ENCODE peak calls at places on chromosomes 7 and 10, in four cellular contexts. One of them, this sample, is unnamed.
A peak's percentile ranks its signal among the peaks of the same experiment; 100 is the strongest.

GRCh38 chr10:28179490-28180099 is 123.3 kb downstream of the MPP7 start:
- DNase-seq in CD4-positive, alpha-beta memory T cell: peak; percentile 49
- DNase-seq in EL: peak; percentile 79
- DNase-seq in retinal pigment epithelial cell: no peak
- DNase-seq in this sample: peak; percentile 23

GRCh38 chr10:119103687-119104652 is at the start of gene DENND10:
- DNase-seq in CD4-positive, alpha-beta memory T cell: peak; percentile 71
- DNase-seq in EL: peak; percentile 74
- DNase-seq in retinal pigment epithelial cell: peak; percentile 30
- DNase-seq in this sample: peak; percentile 57

GRCh38 chr10:72425133-72425532 is 70.4 kb upstream of the DNAJB12 start:
- DNase-seq in CD4-positive, alpha-beta memory T cell: no peak
- DNase-seq in EL: no peak
- DNase-seq in retinal pigment epithelial cell: no peak
- DNase-seq in this sample: no peak

GRCh38 chr10:92914478-92915066 is 66.3 kb downstream of the EXOC6 start:
- DNase-seq in CD4-positive, alpha-beta memory T cell: peak; percentile 42
- DNase-seq in EL: peak; percentile 60
- DNase-seq in retinal pigment epithelial cell: peak; percentile 5
- DNase-seq in this sample: peak; percentile 59

GRCh38 chr10:129861776-129862530 is 102.1 kb downstream of the EBF3 start:
- DNase-seq in CD4-positive, alpha-beta memory T cell: no peak
- DNase-seq in EL: no peak
- DNase-seq in retinal pigment epithelial cell: no peak
- DNase-seq in this sample: no peak

GRCh38 chr10:130160775-130161174 is 24.6 kb downstream of the GLRX3 start:
- DNase-seq in CD4-positive, alpha-beta memory T cell: no peak
- DNase-seq in EL: peak; percentile 6
- DNase-seq in retinal pigment epithelial cell: no peak
- DNase-seq in this sample: no peak

GRCh38 chr10:46239247-46239646 is 47.5 kb upstream of the ANTXRL start:
- DNase-seq in CD4-positive, alpha-beta memory T cell: no peak
- DNase-seq in EL: no peak
- DNase-seq in retinal pigment epithelial cell: no peak
- DNase-seq in this sample: no peak

GRCh38 chr10:132940791-132941465 is 1.4 kb downstream of the CFAP46 start:
- DNase-seq in CD4-positive, alpha-beta memory T cell: no peak
- DNase-seq in EL: no peak
- DNase-seq in retinal pigment epithelial cell: no peak
- DNase-seq in this sample: no peak

GRCh38 chr7:11650030-11650429 is 182.0 kb downstream of the THSD7A start:
- DNase-seq in CD4-positive, alpha-beta memory T cell: no peak
- DNase-seq in EL: no peak
- DNase-seq in retinal pigment epithelial cell: no peak
- DNase-seq in this sample: no peak

GRCh38 chr10:79422178-79422892 is 23.1 kb downstream of the ZCCHC24 start:
- DNase-seq in CD4-positive, alpha-beta memory T cell: no peak
- DNase-seq in EL: peak; percentile 94
- DNase-seq in retinal pigment epithelial cell: no peak
- DNase-seq in this sample: peak; percentile 94

GRCh38 chr10:15782851-15783250 is 63.1 kb upstream of the ITGA8 start:
- DNase-seq in CD4-positive, alpha-beta memory T cell: no peak
- DNase-seq in EL: no peak
- DNase-seq in retinal pigment epithelial cell: no peak
- DNase-seq in this sample: no peak

GRCh38 chr10:21721000-21721670 is 187.1 kb downstream of the MLLT10 start:
- DNase-seq in CD4-positive, alpha-beta memory T cell: no peak
- DNase-seq in EL: peak; percentile 65
- DNase-seq in retinal pigment epithelial cell: no peak
- DNase-seq in this sample: no peak

GRCh38 chr10:107701947-107702346 is 537.4 kb upstream of the SORCS1 start:
- DNase-seq in CD4-positive, alpha-beta memory T cell: no peak
- DNase-seq in EL: no peak
- DNase-seq in retinal pigment epithelial cell: peak; percentile 3
- DNase-seq in this sample: no peak

GRCh38 chr7:155456772-155457543 is 971 bp upstream of the EN2 start:
- DNase-seq in CD4-positive, alpha-beta memory T cell: no peak
- DNase-seq in EL: peak; percentile 10
- DNase-seq in retinal pigment epithelial cell: peak; percentile 4
- DNase-seq in this sample: no peak

GRCh38 chr10:109894516-109894915 is 28.8 kb downstream of the XPNPEP1 start:
- DNase-seq in CD4-positive, alpha-beta memory T cell: no peak
- DNase-seq in EL: no peak
- DNase-seq in retinal pigment epithelial cell: no peak
- DNase-seq in this sample: no peak

GRCh38 chr10:72086466-72087391 is 1.6 kb downstream of the SPOCK2 start:
- DNase-seq in CD4-positive, alpha-beta memory T cell: peak; percentile 72
- DNase-seq in EL: no peak
- DNase-seq in retinal pigment epithelial cell: no peak
- DNase-seq in this sample: no peak

GRCh38 chr7:134458806-134459698 is at the start of gene AKR1B1:
- DNase-seq in CD4-positive, alpha-beta memory T cell: peak; percentile 85
- DNase-seq in EL: peak; percentile 90
- DNase-seq in retinal pigment epithelial cell: no peak
- DNase-seq in this sample: peak; percentile 68

GRCh38 chr10:6580279-6581029 is 378 bp upstream of the PRKCQ start:
- DNase-seq in CD4-positive, alpha-beta memory T cell: peak; percentile 76
- DNase-seq in EL: peak; percentile 62
- DNase-seq in retinal pigment epithelial cell: no peak
- DNase-seq in this sample: peak; percentile 33

GRCh38 chr10:23060918-23061317 is 34.5 kb upstream of the MSRB2 start:
- DNase-seq in CD4-positive, alpha-beta memory T cell: no peak
- DNase-seq in EL: no peak
- DNase-seq in retinal pigment epithelial cell: no peak
- DNase-seq in this sample: no peak

GRCh38 chr10:49118450-49118849 is 3.1 kb upstream of the VSTM4 start:
- DNase-seq in CD4-positive, alpha-beta memory T cell: no peak
- DNase-seq in EL: no peak
- DNase-seq in retinal pigment epithelial cell: no peak
- DNase-seq in this sample: no peak

GRCh38 chr7:94190599-94191061 is 186.5 kb upstream of the BET1 start:
- DNase-seq in CD4-positive, alpha-beta memory T cell: no peak
- DNase-seq in EL: peak; percentile 97
- DNase-seq in retinal pigment epithelial cell: peak; percentile 97
- DNase-seq in this sample: peak; percentile 76

GRCh38 chr10:124543971-124544370 is 82.3 kb downstream of the LHPP start:
- DNase-seq in CD4-positive, alpha-beta memory T cell: no peak
- DNase-seq in EL: no peak
- DNase-seq in retinal pigment epithelial cell: no peak
- DNase-seq in this sample: no peak

GRCh38 chr10:35691522-35692236 is 49.6 kb upstream of the FZD8 start:
- DNase-seq in CD4-positive, alpha-beta memory T cell: no peak
- DNase-seq in EL: no peak
- DNase-seq in retinal pigment epithelial cell: no peak
- DNase-seq in this sample: no peak

GRCh38 chr7:140136108-140136507 is 40.7 kb downstream of the KDM7A start:
- DNase-seq in CD4-positive, alpha-beta memory T cell: no peak
- DNase-seq in EL: no peak
- DNase-seq in retinal pigment epithelial cell: no peak
- DNase-seq in this sample: no peak

GRCh38 chr7:159028456-159029401 is 115.9 kb downstream of the VIPR2 start:
- DNase-seq in CD4-positive, alpha-beta memory T cell: no peak
- DNase-seq in EL: no peak
- DNase-seq in retinal pigment epithelial cell: no peak
- DNase-seq in this sample: no peak

GRCh38 chr7:152710134-152710404 is 34.1 kb upstream of the XRCC2 start:
- DNase-seq in CD4-positive, alpha-beta memory T cell: no peak
- DNase-seq in EL: no peak
- DNase-seq in retinal pigment epithelial cell: no peak
- DNase-seq in this sample: no peak

GRCh38 chr10:69816963-69817605 is 15.4 kb downstream of the COL13A1 start:
- DNase-seq in CD4-positive, alpha-beta memory T cell: no peak
- DNase-seq in EL: no peak
- DNase-seq in retinal pigment epithelial cell: no peak
- DNase-seq in this sample: no peak

GRCh38 chr10:101563007-101563406 is 25.1 kb downstream of the POLL start:
- DNase-seq in CD4-positive, alpha-beta memory T cell: no peak
- DNase-seq in EL: no peak
- DNase-seq in retinal pigment epithelial cell: no peak
- DNase-seq in this sample: no peak

GRCh38 chr7:44738031-44738730 is 10.5 kb upstream of the ZMIZ2 start:
- DNase-seq in CD4-positive, alpha-beta memory T cell: no peak
- DNase-seq in EL: peak; percentile 25
- DNase-seq in retinal pigment epithelial cell: no peak
- DNase-seq in this sample: no peak

GRCh38 chr10:84008878-84009277 is 130.4 kb upstream of the GHITM start:
- DNase-seq in CD4-positive, alpha-beta memory T cell: no peak
- DNase-seq in EL: peak; percentile 7
- DNase-seq in retinal pigment epithelial cell: no peak
- DNase-seq in this sample: no peak

GRCh38 chr10:76558586-76558985 is 1079.0 kb downstream of the KCNMA1 start:
- DNase-seq in CD4-positive, alpha-beta memory T cell: no peak
- DNase-seq in EL: peak; percentile 89
- DNase-seq in retinal pigment epithelial cell: peak; percentile 63
- DNase-seq in this sample: peak; percentile 50

GRCh38 chr10:70694410-70695179 is 22.3 kb downstream of the ADAMTS14 start:
- DNase-seq in CD4-positive, alpha-beta memory T cell: no peak
- DNase-seq in EL: peak; percentile 20
- DNase-seq in retinal pigment epithelial cell: no peak
- DNase-seq in this sample: no peak

GRCh38 chr7:101900103-101900502 is 82.7 kb downstream of the CUX1 start:
- DNase-seq in CD4-positive, alpha-beta memory T cell: no peak
- DNase-seq in EL: no peak
- DNase-seq in retinal pigment epithelial cell: no peak
- DNase-seq in this sample: no peak

GRCh38 chr10:61548371-61548770 is 95.2 kb upstream of the TMEM26 start:
- DNase-seq in CD4-positive, alpha-beta memory T cell: no peak
- DNase-seq in EL: no peak
- DNase-seq in retinal pigment epithelial cell: no peak
- DNase-seq in this sample: no peak

GRCh38 chr10:92778091-92778490 is 70.2 kb upstream of the EXOC6 start:
- DNase-seq in CD4-positive, alpha-beta memory T cell: no peak
- DNase-seq in EL: no peak
- DNase-seq in retinal pigment epithelial cell: no peak
- DNase-seq in this sample: no peak

GRCh38 chr7:44324204-44325126 is 929 bp downstream of the CAMK2B start:
- DNase-seq in CD4-positive, alpha-beta memory T cell: no peak
- DNase-seq in EL: no peak
- DNase-seq in retinal pigment epithelial cell: no peak
- DNase-seq in this sample: no peak

GRCh38 chr7:134429481-134429880 is 29.4 kb downstream of the AKR1B1 start:
- DNase-seq in CD4-positive, alpha-beta memory T cell: no peak
- DNase-seq in EL: no peak
- DNase-seq in retinal pigment epithelial cell: no peak
- DNase-seq in this sample: no peak

GRCh38 chr10:77643795-77644468 is 6.3 kb upstream of the KCNMA1 start:
- DNase-seq in CD4-positive, alpha-beta memory T cell: no peak
- DNase-seq in EL: peak; percentile 71
- DNase-seq in retinal pigment epithelial cell: no peak
- DNase-seq in this sample: peak; percentile 51

This sample was measured in amniotic stem cell.